ENCODE peak calls at places on chromosomes 7 and 10, in six cellular contexts. L is stimulated activated CD8-positive, alpha-beta memory T cell treated with anti-CD3 and anti-CD28 coated beads, Interleukin-7, amount 100 ng/mL, for 4 hours; G is NCI-H2107; F is CD4-positive, CD25-positive, alpha-beta regulatory T cell; A is activated CD8-positive, alpha-beta memory T cell treated with anti-CD3 and anti-CD28 coated beads for 4 hours; W is T-helper 2 cell. R is an unnamed sample.

GRCh38 chr7:4013793-4014192 is 668.3 kb upstream of the FOXK1 start:
- DNase-seq in L (no peak), G (no peak), F (no peak), A (no peak), W (no peak), R (no peak)

GRCh38 chr7:36563706-36564325 is 160.5 kb downstream of the AOAH start:
- DNase-seq in L (no peak), G (no peak), F (no peak), A (no peak), W (no peak), R (no peak)

GRCh38 chr10:29407280-29407858 is 118.5 kb downstream of the LYZL1 start:
- DNase-seq in L (no peak), G (no peak), F (no peak), A (no peak), W (no peak), R (no peak)

GRCh38 chr10:130023454-130024230 is 59.6 kb upstream of the EBF3 start:
- DNase-seq in L (no peak), G (no peak), F (no peak), A (no peak), W (no peak), R (no peak)

GRCh38 chr7:33730958-33731357 is 174.4 kb upstream of the BMPER start:
- DNase-seq in L (no peak), G (no peak), F (no peak), A (no peak), W (no peak), R (no peak)

GRCh38 chr10:5599613-5600520 is 66.5 kb downstream of the ASB13 start:
- DNase-seq in L (no peak), G (no peak), F (no peak), A (no peak), W (no peak), R (no peak)

GRCh38 chr10:114024876-114025609 is 18.6 kb upstream of the ADRB1 start:
- DNase-seq in L (no peak), G (no peak), F (no peak), A (no peak), W (peak), R (peak)

GRCh38 chr7:39644170-39644569 is 20.8 kb downstream of the RALA start:
- DNase-seq in L (no peak), G (no peak), F (no peak), A (no peak), W (no peak), R (no peak)

GRCh38 chr7:47405921-47406765 is 175.8 kb downstream of the TNS3 start:
- DNase-seq in L (no peak), G (no peak), F (no peak), A (no peak), W (no peak), R (no peak)

GRCh38 chr10:88270871-88271713 is 312.0 kb downstream of the RNLS start:
- DNase-seq in L (no peak), G (no peak), F (peak), A (no peak), W (peak), R (peak)

GRCh38 chr7:93374345-93374940 is 142.3 kb downstream of the VPS50 start:
- DNase-seq in L (no peak), G (no peak), F (no peak), A (no peak), W (peak), R (no peak)

GRCh38 chr7:96016735-96017134 is 244.4 kb downstream of the DYNC1I1 start:
- DNase-seq in L (no peak), G (no peak), F (no peak), A (no peak), W (no peak), R (no peak)

GRCh38 chr7:55019691-55020480 is 1.1 kb downstream of the EGFR start:
- DNase-seq in L (no peak), G (no peak), F (no peak), A (no peak), W (no peak), R (no peak)

R was measured in GM19239.